ENCODE peak calls at places on chromosomes 16 and 17, in eight cellular contexts. One of them, this sample, is unnamed. For H3K36me3, the result is how much of the 10 kb centered on the place peaks cover.

GRCh38 chr17:64001091-64001579 is 3.0 kb downstream of the PRR29 start:
- DNase-seq in heart left ventricle: no peak
- DNase-seq in mucosa of descending colon: no peak
- DNase-seq in SJCRH30: no peak
- DNase-seq in CD8-positive, alpha-beta memory T cell: no peak
- DNase-seq in PC-9: no peak
- DNase-seq in uterus: peak
- DNase-seq in mammary epithelial cell: no peak
- DNase-seq in this sample: no peak

GRCh38 chr17:75695830-75696271 is 25.4 kb upstream of the ITGB4 start:
- DNase-seq in heart left ventricle: no peak
- DNase-seq in mucosa of descending colon: peak
- DNase-seq in SJCRH30: no peak
- DNase-seq in CD8-positive, alpha-beta memory T cell: no peak
- DNase-seq in PC-9: no peak
- DNase-seq in uterus: no peak
- DNase-seq in mammary epithelial cell: no peak
- DNase-seq in this sample: no peak

GRCh38 chr17:43531082-43531378 is 15.1 kb downstream of the ETV4 start:
- DNase-seq in heart left ventricle: no peak
- DNase-seq in mucosa of descending colon: no peak
- DNase-seq in SJCRH30: no peak
- DNase-seq in CD8-positive, alpha-beta memory T cell: no peak
- DNase-seq in PC-9: no peak
- DNase-seq in uterus: no peak
- DNase-seq in mammary epithelial cell: no peak
- DNase-seq in this sample: no peak

GRCh38 chr17:79988163-79988971 is 47.3 kb downstream of the TBC1D16 start:
- DNase-seq in heart left ventricle: no peak
- DNase-seq in mucosa of descending colon: peak
- DNase-seq in SJCRH30: no peak
- DNase-seq in CD8-positive, alpha-beta memory T cell: no peak
- DNase-seq in PC-9: peak
- DNase-seq in uterus: peak
- DNase-seq in mammary epithelial cell: peak
- DNase-seq in this sample: no peak

GRCh38 chr17:81712468-81713003 is 452 bp downstream of the SLC25A10 start:
- DNase-seq in heart left ventricle: no peak
- DNase-seq in mucosa of descending colon: no peak
- DNase-seq in SJCRH30: peak
- DNase-seq in CD8-positive, alpha-beta memory T cell: no peak
- DNase-seq in PC-9: peak
- DNase-seq in uterus: no peak
- DNase-seq in mammary epithelial cell: peak
- DNase-seq in this sample: peak

GRCh38 chr17:56110463-56111138 is 42.7 kb upstream of the ANKFN1 start:
- DNase-seq in heart left ventricle: no peak
- DNase-seq in mucosa of descending colon: peak
- DNase-seq in SJCRH30: no peak
- DNase-seq in CD8-positive, alpha-beta memory T cell: no peak
- DNase-seq in PC-9: no peak
- DNase-seq in uterus: no peak
- DNase-seq in mammary epithelial cell: no peak
- DNase-seq in this sample: no peak

GRCh38 chr17:29589524-29590260 is at the start of gene GIT1:
- DNase-seq in heart left ventricle: peak
- DNase-seq in mucosa of descending colon: peak
- DNase-seq in SJCRH30: peak
- DNase-seq in CD8-positive, alpha-beta memory T cell: peak
- DNase-seq in PC-9: peak
- DNase-seq in uterus: peak
- DNase-seq in mammary epithelial cell: peak
- DNase-seq in this sample: peak

GRCh38 chr17:35127751-35128514 is 6.5 kb downstream of the FNDC8 start:
- DNase-seq in heart left ventricle: peak
- DNase-seq in mucosa of descending colon: no peak
- DNase-seq in SJCRH30: no peak
- DNase-seq in CD8-positive, alpha-beta memory T cell: no peak
- DNase-seq in PC-9: no peak
- DNase-seq in uterus: no peak
- DNase-seq in mammary epithelial cell: no peak
- DNase-seq in this sample: no peak

GRCh38 chr17:82780195-82780594 is 28.3 kb downstream of the TBCD start:
- DNase-seq in heart left ventricle: no peak
- DNase-seq in mucosa of descending colon: no peak
- DNase-seq in SJCRH30: peak
- DNase-seq in CD8-positive, alpha-beta memory T cell: no peak
- DNase-seq in PC-9: no peak
- DNase-seq in uterus: no peak
- DNase-seq in mammary epithelial cell: no peak
- DNase-seq in this sample: no peak

GRCh38 chr17:66829386-66829864 is 5.5 kb upstream of the CACNG5 start:
- DNase-seq in heart left ventricle: peak
- DNase-seq in mucosa of descending colon: peak
- DNase-seq in SJCRH30: peak
- DNase-seq in CD8-positive, alpha-beta memory T cell: no peak
- DNase-seq in PC-9: peak
- DNase-seq in uterus: no peak
- DNase-seq in mammary epithelial cell: peak
- DNase-seq in this sample: peak

GRCh38 chr16:3164121-3164991 is 23.6 kb upstream of the OR1F1 start:
- DNase-seq in heart left ventricle: no peak
- DNase-seq in mucosa of descending colon: no peak
- DNase-seq in SJCRH30: no peak
- DNase-seq in CD8-positive, alpha-beta memory T cell: no peak
- DNase-seq in PC-9: no peak
- DNase-seq in uterus: no peak
- DNase-seq in mammary epithelial cell: no peak
- DNase-seq in this sample: no peak

GRCh38 chr17:38960402-38960801 is 6.8 kb downstream of the FBXO47 start:
- DNase-seq in heart left ventricle: no peak
- DNase-seq in mucosa of descending colon: no peak
- DNase-seq in SJCRH30: no peak
- DNase-seq in CD8-positive, alpha-beta memory T cell: no peak
- DNase-seq in PC-9: no peak
- DNase-seq in uterus: no peak
- DNase-seq in mammary epithelial cell: no peak
- DNase-seq in this sample: no peak

GRCh38 chr17:66677201-66677981 is 157.5 kb upstream of the CACNG5 start:
- DNase-seq in heart left ventricle: no peak
- DNase-seq in mucosa of descending colon: no peak
- DNase-seq in SJCRH30: no peak
- DNase-seq in CD8-positive, alpha-beta memory T cell: no peak
- DNase-seq in PC-9: no peak
- DNase-seq in uterus: no peak
- DNase-seq in mammary epithelial cell: peak
- DNase-seq in this sample: no peak

GRCh38 chr16:17364319-17365210 is 106.2 kb downstream of the XYLT1 start:
- DNase-seq in heart left ventricle: no peak
- DNase-seq in mucosa of descending colon: no peak
- DNase-seq in SJCRH30: no peak
- DNase-seq in CD8-positive, alpha-beta memory T cell: peak
- DNase-seq in PC-9: no peak
- DNase-seq in uterus: peak
- DNase-seq in mammary epithelial cell: peak
- DNase-seq in this sample: no peak

GRCh38 chr16:14600164-14600563 is 29.9 kb downstream of the PARN start:
- DNase-seq in heart left ventricle: no peak
- DNase-seq in mucosa of descending colon: peak
- DNase-seq in SJCRH30: peak
- DNase-seq in CD8-positive, alpha-beta memory T cell: no peak
- DNase-seq in PC-9: no peak
- DNase-seq in uterus: no peak
- DNase-seq in mammary epithelial cell: no peak
- DNase-seq in this sample: no peak

GRCh38 chr17:59001158-59001814 is 105.4 kb downstream of the TRIM37 start:
- DNase-seq in heart left ventricle: peak
- DNase-seq in mucosa of descending colon: peak
- DNase-seq in SJCRH30: peak
- DNase-seq in CD8-positive, alpha-beta memory T cell: peak
- DNase-seq in PC-9: no peak
- DNase-seq in uterus: peak
- DNase-seq in mammary epithelial cell: no peak
- DNase-seq in this sample: no peak

GRCh38 chr17:72416054-72416691 is 295.4 kb downstream of the SOX9 start:
- DNase-seq in heart left ventricle: no peak
- DNase-seq in mucosa of descending colon: no peak
- DNase-seq in SJCRH30: peak
- DNase-seq in CD8-positive, alpha-beta memory T cell: no peak
- DNase-seq in PC-9: peak
- DNase-seq in uterus: no peak
- DNase-seq in mammary epithelial cell: peak
- DNase-seq in this sample: no peak

GRCh38 chr17:76054112-76054476 is 18.2 kb downstream of the SRP68 start:
- DNase-seq in heart left ventricle: no peak
- DNase-seq in mucosa of descending colon: no peak
- DNase-seq in SJCRH30: no peak
- DNase-seq in CD8-positive, alpha-beta memory T cell: no peak
- DNase-seq in PC-9: peak
- DNase-seq in uterus: no peak
- DNase-seq in mammary epithelial cell: peak
- DNase-seq in this sample: no peak

GRCh38 chr17:42720996-42721583 is 23.8 kb downstream of the EZH1 start:
- DNase-seq in heart left ventricle: no peak
- DNase-seq in mucosa of descending colon: peak
- DNase-seq in SJCRH30: peak
- DNase-seq in CD8-positive, alpha-beta memory T cell: peak
- DNase-seq in PC-9: peak
- DNase-seq in uterus: no peak
- DNase-seq in mammary epithelial cell: peak
- DNase-seq in this sample: peak

GRCh38 chr16:17275076-17275732 is 195.6 kb downstream of the XYLT1 start:
- DNase-seq in heart left ventricle: no peak
- DNase-seq in mucosa of descending colon: peak
- DNase-seq in SJCRH30: no peak
- DNase-seq in CD8-positive, alpha-beta memory T cell: no peak
- DNase-seq in PC-9: peak
- DNase-seq in uterus: no peak
- DNase-seq in mammary epithelial cell: peak
- DNase-seq in this sample: no peak

GRCh38 chr17:76758570-76758969 is 20.7 kb downstream of the MFSD11 start:
- DNase-seq in heart left ventricle: no peak
- DNase-seq in mucosa of descending colon: no peak
- DNase-seq in SJCRH30: no peak
- DNase-seq in CD8-positive, alpha-beta memory T cell: no peak
- DNase-seq in PC-9: no peak
- DNase-seq in uterus: no peak
- DNase-seq in mammary epithelial cell: no peak
- DNase-seq in this sample: no peak

GRCh38 chr17:78359216-78359935 is 501 bp downstream of the SOCS3 start:
- DNase-seq in heart left ventricle: peak
- DNase-seq in mucosa of descending colon: peak
- DNase-seq in SJCRH30: peak
- DNase-seq in CD8-positive, alpha-beta memory T cell: no peak
- DNase-seq in PC-9: no peak
- DNase-seq in uterus: no peak
- DNase-seq in mammary epithelial cell: no peak
- DNase-seq in this sample: peak

GRCh38 chr17:28270055-28270454 is 48.9 kb upstream of the TMEM97 start:
- DNase-seq in heart left ventricle: no peak
- DNase-seq in mucosa of descending colon: no peak
- DNase-seq in SJCRH30: no peak
- DNase-seq in CD8-positive, alpha-beta memory T cell: no peak
- DNase-seq in PC-9: no peak
- DNase-seq in uterus: no peak
- DNase-seq in mammary epithelial cell: no peak
- DNase-seq in this sample: no peak

DNA sequence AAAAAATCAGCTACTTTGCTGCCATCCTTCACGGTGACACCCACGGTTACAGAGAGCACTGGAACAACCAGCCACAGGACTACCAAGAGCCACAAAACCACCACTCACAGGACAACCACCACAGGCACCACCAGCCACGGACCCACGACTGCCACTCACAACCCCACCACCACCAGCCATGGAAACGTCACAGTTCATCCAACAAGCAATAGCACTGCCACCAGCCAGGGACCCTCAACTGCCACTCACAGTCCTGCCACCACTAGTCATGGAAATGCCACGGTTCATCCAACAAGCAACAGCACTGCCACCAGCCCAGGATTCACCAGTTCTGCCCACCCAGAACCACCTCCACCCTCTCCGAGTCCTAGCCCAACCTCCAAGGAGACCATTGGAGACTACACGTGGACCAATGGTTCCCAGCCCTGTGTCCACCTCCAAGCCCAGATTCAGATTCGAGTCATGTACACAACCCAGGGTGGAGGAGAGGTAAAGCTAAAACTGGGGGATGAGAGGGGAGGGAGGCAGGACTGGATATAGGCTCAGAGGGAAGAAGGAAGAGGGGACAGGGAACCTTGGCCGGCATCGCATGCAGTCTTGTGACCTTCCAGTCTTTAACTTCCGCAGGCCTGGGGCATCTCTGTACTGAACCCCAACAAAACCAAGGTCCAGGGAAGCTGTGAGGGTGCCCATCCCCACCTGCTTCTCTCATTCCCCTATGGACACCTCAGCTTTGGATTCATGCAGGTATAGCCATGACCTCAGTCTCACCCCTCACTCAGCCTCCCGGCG is 597 bp downstream of the CD68 start:
- DNase-seq in heart left ventricle: no peak
- DNase-seq in mucosa of descending colon: peak
- DNase-seq in SJCRH30: no peak
- DNase-seq in CD8-positive, alpha-beta memory T cell: no peak
- DNase-seq in PC-9: no peak
- DNase-seq in uterus: no peak
- DNase-seq in mammary epithelial cell: no peak
- DNase-seq in this sample: no peak
- H3K36me3 ChIP-seq in heart left ventricle: half or more
- H3K36me3 ChIP-seq in mucosa of descending colon: under half
- H3K36me3 ChIP-seq in SJCRH30: under half
- H3K36me3 ChIP-seq in CD8-positive, alpha-beta memory T cell: under half
- H3K36me3 ChIP-seq in PC-9: under half
- H3K36me3 ChIP-seq in uterus: under half
- H3K36me3 ChIP-seq in mammary epithelial cell: under half
- H3K36me3 ChIP-seq in this sample: half or more

GRCh38 chr16:71666264-71666663 is 40.3 kb downstream of the MARVELD3 start:
- DNase-seq in heart left ventricle: no peak
- DNase-seq in mucosa of descending colon: no peak
- DNase-seq in SJCRH30: no peak
- DNase-seq in CD8-positive, alpha-beta memory T cell: no peak
- DNase-seq in PC-9: no peak
- DNase-seq in uterus: no peak
- DNase-seq in mammary epithelial cell: no peak
- DNase-seq in this sample: no peak
- H3K36me3 ChIP-seq in heart left ventricle: half or more
- H3K36me3 ChIP-seq in mucosa of descending colon: under half
- H3K36me3 ChIP-seq in SJCRH30: under half
- H3K36me3 ChIP-seq in CD8-positive, alpha-beta memory T cell: under half
- H3K36me3 ChIP-seq in PC-9: under half
- H3K36me3 ChIP-seq in uterus: under half
- H3K36me3 ChIP-seq in mammary epithelial cell: under half
- H3K36me3 ChIP-seq in this sample: half or more

GRCh38 chr16:72112452-72112792 is 18.8 kb downstream of the DHX38 start:
- DNase-seq in heart left ventricle: no peak
- DNase-seq in mucosa of descending colon: no peak
- DNase-seq in SJCRH30: no peak
- DNase-seq in CD8-positive, alpha-beta memory T cell: no peak
- DNase-seq in PC-9: no peak
- DNase-seq in uterus: no peak
- DNase-seq in mammary epithelial cell: no peak
- DNase-seq in this sample: no peak
- H3K36me3 ChIP-seq in heart left ventricle: half or more
- H3K36me3 ChIP-seq in mucosa of descending colon: under half
- H3K36me3 ChIP-seq in SJCRH30: under half
- H3K36me3 ChIP-seq in CD8-positive, alpha-beta memory T cell: under half
- H3K36me3 ChIP-seq in PC-9: under half
- H3K36me3 ChIP-seq in uterus: under half
- H3K36me3 ChIP-seq in mammary epithelial cell: under half
- H3K36me3 ChIP-seq in this sample: half or more

GRCh38 chr16:74625500-74626350 is 18.8 kb upstream of the GLG1 start:
- DNase-seq in heart left ventricle: no peak
- DNase-seq in mucosa of descending colon: no peak
- DNase-seq in SJCRH30: no peak
- DNase-seq in CD8-positive, alpha-beta memory T cell: no peak
- DNase-seq in PC-9: no peak
- DNase-seq in uterus: no peak
- DNase-seq in mammary epithelial cell: no peak
- DNase-seq in this sample: no peak
- H3K36me3 ChIP-seq in heart left ventricle: half or more
- H3K36me3 ChIP-seq in mucosa of descending colon: under half
- H3K36me3 ChIP-seq in SJCRH30: under half
- H3K36me3 ChIP-seq in CD8-positive, alpha-beta memory T cell: half or more
- H3K36me3 ChIP-seq in PC-9: under half
- H3K36me3 ChIP-seq in uterus: under half
- H3K36me3 ChIP-seq in mammary epithelial cell: under half
- H3K36me3 ChIP-seq in this sample: half or more